ENCODE peak calls at places on chromosomes 1 and 21, in five cellular contexts. P is breast epithelium, J is endothelial cell of umbilical vein, E is H1, W is suprapubic skin. Y is an unnamed sample.

GRCh38 chr1:86156571-86157455 is at the start of gene COL24A1:
- DNase-seq in P (no peak), J (peak; percentile 24), E (peak; percentile 79), W (peak; percentile 80), Y (peak; percentile 14)

GRCh38 chr1:114316204-114316603 is 162.5 kb upstream of the SYT6 start:
- DNase-seq in P (no peak), J (no peak), E (no peak), W (no peak), Y (no peak)

GRCh38 chr1:58047265-58047858 is 499.2 kb downstream of the OMA1 start:
- DNase-seq in P (no peak), J (peak; percentile 9), E (peak; percentile 64), W (no peak), Y (peak; percentile 21)

GRCh38 chr21:42571391-42572150 is 57.9 kb downstream of the SLC37A1 start:
- DNase-seq in P (no peak), J (no peak), E (no peak), W (no peak), Y (no peak)

GRCh38 chr1:24536391-24536840 is 19.5 kb upstream of the NCMAP start:
- DNase-seq in P (no peak), J (no peak), E (no peak), W (no peak), Y (peak; percentile 75)

GRCh38 chr1:206698011-206698410 is 13.3 kb downstream of the MAPKAPK2 start:
- DNase-seq in P (no peak), J (no peak), E (no peak), W (no peak), Y (no peak)

GRCh38 chr1:53450225-53450624 is 9.0 kb upstream of the DMRTB1 start:
- DNase-seq in P (no peak), J (no peak), E (peak; percentile 75), W (no peak), Y (no peak)

GRCh38 chr1:101915597-101915996 is 81.1 kb downstream of the OLFM3 start:
- DNase-seq in P (no peak), J (no peak), E (no peak), W (no peak), Y (no peak)

GRCh38 chr21:37331411-37331810 is 35.2 kb upstream of the DYRK1A start:
- DNase-seq in P (no peak), J (no peak), E (no peak), W (no peak), Y (no peak)

GRCh38 chr1:28871631-28872401 is 42.6 kb upstream of the EPB41 start:
- DNase-seq in P (no peak), J (no peak), E (no peak), W (no peak), Y (no peak)

GRCh38 chr1:27539901-27540861 is 50.2 kb upstream of the WASF2 start:
- DNase-seq in P (no peak), J (peak; percentile 15), E (no peak), W (no peak), Y (peak; percentile 31)

GRCh38 chr21:25561668-25562641 is 45.3 kb downstream of the MRPL39 start:
- DNase-seq in P (no peak), J (peak; percentile 82), E (peak; percentile 79), W (peak; percentile 78), Y (peak; percentile 68)

GRCh38 chr1:46800742-46801141 is 1.9 kb downstream of the CYP4B1 start:
- DNase-seq in P (no peak), J (no peak), E (no peak), W (no peak), Y (no peak)

GRCh38 chr1:226654046-226654445 is 85.0 kb downstream of the ITPKB start:
- DNase-seq in P (no peak), J (no peak), E (no peak), W (no peak), Y (no peak)

GRCh38 chr1:226651732-226652105 is 87.4 kb downstream of the ITPKB start:
- DNase-seq in P (no peak), J (no peak), E (no peak), W (no peak), Y (no peak)

GRCh38 chr1:226652613-226653012 is 86.5 kb downstream of the ITPKB start:
- DNase-seq in P (no peak), J (no peak), E (no peak), W (no peak), Y (no peak)

GRCh38 chr1:226654508-226655124 is 84.5 kb downstream of the ITPKB start:
- DNase-seq in P (no peak), J (no peak), E (no peak), W (no peak), Y (no peak)

DNA sequence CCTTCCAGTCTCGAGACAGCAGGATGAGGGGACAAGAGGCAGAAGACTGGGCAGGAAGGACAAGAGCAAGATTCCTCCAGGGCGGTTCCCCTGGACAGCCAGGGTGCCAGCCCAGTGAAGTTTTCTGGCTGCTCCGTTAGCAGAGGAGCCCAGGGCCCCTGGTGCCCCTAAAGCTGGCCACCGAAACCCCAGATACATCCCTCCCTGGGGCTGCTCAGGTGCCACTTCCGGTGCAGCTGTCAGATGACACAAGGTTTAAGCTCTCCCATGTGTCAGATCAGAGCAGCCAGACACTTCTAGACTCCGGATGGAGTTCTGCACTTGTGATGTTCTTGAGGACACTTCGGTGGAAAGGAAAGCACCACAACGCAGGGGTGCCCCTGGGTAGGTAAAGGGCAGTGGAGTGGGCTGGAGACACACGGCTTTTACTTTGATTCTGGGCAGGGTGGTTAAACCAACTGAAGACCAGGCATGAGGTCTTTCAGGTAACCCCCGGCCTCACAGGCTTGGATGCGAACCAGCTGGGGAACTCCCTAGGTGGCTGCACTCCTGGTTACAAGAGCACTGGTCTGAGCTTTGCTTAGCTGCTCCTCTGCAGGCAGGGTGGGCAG is 85.7 kb downstream of the ITPKB start:
- DNase-seq in P (no peak), J (no peak), E (no peak), W (no peak), Y (peak; percentile 60)
- H3K4me1 ChIP-seq in P (peaks cover 3% of the 10 kb centered on the region), J (peaks cover 32% of the 10 kb centered on the region), E (peaks cover 29% of the 10 kb centered on the region), W (peaks cover 56% of the 10 kb centered on the region), Y (peaks cover 52% of the 10 kb centered on the region)

GRCh38 chr1:248787430-248787829 is 31.9 kb upstream of the LYPD8 start:
- DNase-seq in P (no peak), J (no peak), E (no peak), W (no peak), Y (no peak)

GRCh38 chr1:248783367-248783766 is 27.8 kb upstream of the LYPD8 start:
- DNase-seq in P (no peak), J (no peak), E (no peak), W (no peak), Y (no peak)

GRCh38 chr1:248788327-248788726 is 32.8 kb upstream of the LYPD8 start:
- DNase-seq in P (no peak), J (no peak), E (no peak), W (no peak), Y (no peak)

GRCh38 chr1:248782311-248782887 is 26.8 kb upstream of the LYPD8 start:
- DNase-seq in P (no peak), J (no peak), E (no peak), W (no peak), Y (no peak)

GRCh38 chr1:248786106-248786665 is 30.6 kb upstream of the LYPD8 start:
- DNase-seq in P (no peak), J (no peak), E (no peak), W (no peak), Y (no peak)
- TF ChIP-seq POLR2AphosphoS5 in P (no peak), J (no peak), E (no peak), W (no peak), Y (no peak)

DNA sequence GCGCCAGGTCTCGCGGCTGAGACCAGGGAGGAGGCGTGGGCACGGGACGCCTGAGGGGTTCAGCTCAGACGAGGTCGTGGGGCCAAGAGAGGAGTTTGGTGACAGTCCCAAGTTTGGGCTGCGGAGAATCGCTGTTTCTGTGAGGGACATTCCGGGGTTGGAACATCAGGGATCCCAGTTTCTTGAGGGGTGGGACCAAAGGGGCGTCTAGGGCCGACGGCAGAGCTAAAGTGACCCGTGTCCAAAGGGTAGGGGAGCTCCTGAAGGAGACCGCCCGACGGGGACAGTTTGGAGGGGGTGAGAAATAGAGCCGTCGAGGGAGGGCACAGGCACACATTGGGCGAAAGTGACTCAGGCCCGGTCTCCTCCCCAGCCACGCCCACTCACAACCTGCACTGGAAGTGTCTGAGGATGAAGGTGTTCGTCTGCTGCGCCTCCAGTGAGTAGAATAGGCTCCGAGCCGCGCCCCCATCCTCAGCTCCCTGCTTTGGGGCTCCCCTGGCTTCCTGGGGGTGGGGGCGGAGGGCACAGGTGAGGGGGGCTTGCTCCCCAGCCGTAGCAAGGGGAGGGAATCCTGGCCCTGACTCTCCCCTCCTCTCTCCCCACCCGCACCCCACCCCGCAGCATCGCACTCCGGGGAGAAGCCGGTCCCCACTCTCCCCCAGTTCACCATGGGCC is 7.0 kb downstream of the EFNA3 start:
- DNase-seq in P (peak; percentile 76), J (no peak), E (peak; percentile 77), W (no peak), Y (peak; percentile 86)
- H3K27ac ChIP-seq in P (peak overlapping the region; percentile 94), J (peak overlapping the region; percentile 45), E (no peak overlapping the region), W (peak overlapping the region; percentile 86), Y (peak overlapping the region; percentile 93)

GRCh38 chr1:234004575-234004974 is 100.1 kb downstream of the SLC35F3 start:
- DNase-seq in P (no peak), J (no peak), E (no peak), W (no peak), Y (no peak)
- H3K4me1 ChIP-seq in P (no peaks in the 10 kb centered on the region), J (no peaks in the 10 kb centered on the region), E (no peaks in the 10 kb centered on the region), W (no peaks in the 10 kb centered on the region), Y (no peaks in the 10 kb centered on the region)

GRCh38 chr21:45537111-45537745 is 5.0 kb downstream of the SLC19A1 start:
- DNase-seq in P (no peak), J (no peak), E (peak; percentile 13), W (peak; percentile 76), Y (peak; percentile 7)

GRCh38 chr21:45534591-45535331 is 7.5 kb downstream of the SLC19A1 start:
- DNase-seq in P (no peak), J (peak; percentile 42), E (peak; percentile 41), W (peak; percentile 76), Y (peak; percentile 86)

GRCh38 chr21:45536301-45537081 is 5.7 kb downstream of the SLC19A1 start:
- DNase-seq in P (no peak), J (no peak), E (peak; percentile 42), W (peak; percentile 73), Y (peak; percentile 6)

GRCh38 chr21:45533731-45534571 is 8.3 kb downstream of the SLC19A1 start:
- DNase-seq in P (no peak), J (no peak), E (peak; percentile 40), W (peak; percentile 74), Y (peak; percentile 10)

GRCh38 chr21:45535341-45536081 is 6.7 kb downstream of the SLC19A1 start:
- DNase-seq in P (no peak), J (no peak), E (peak; percentile 41), W (peak; percentile 67), Y (peak; percentile 21)
- TF ChIP-seq POLR2AphosphoS5 in P (no peak), J (no peak), E (no peak), W (no peak), Y (no peak)

GRCh38 chr1:45275054-45275453 is 51.6 kb upstream of the HPDL start:
- DNase-seq in P (no peak), J (no peak), E (no peak), W (no peak), Y (no peak)
- H3K27ac ChIP-seq in P (no peak overlapping the region), J (no peak overlapping the region), E (no peak overlapping the region), W (no peak overlapping the region), Y (no peak overlapping the region)

Y was measured in transverse colon.